ENCODE peak calls at places on chromosomes 1 and 21, in six cellular contexts. B is psoas muscle, R is spleen, E is coronary artery, X is GM12865, I is dorsolateral prefrontal cortex. F is an unnamed sample.

GRCh38 chr1:119656410-119656955 is 8.4 kb upstream of the ZNF697 start:
- DNase-seq in E (no peak), I (no peak), X (peak; percentile 27), R (no peak), B (no peak), F (no peak)

GRCh38 chr1:8754993-8755392 is 62.4 kb downstream of the RERE start:
- DNase-seq in I (no peak), B (no peak), E (no peak), R (no peak), X (no peak), F (no peak)

GRCh38 chr1:15153842-15154479 is 414 bp downstream of the TMEM51 start:
- DNase-seq in E (no peak), X (no peak), I (peak; percentile 27), R (peak; percentile 81), B (peak; percentile 66), F (peak; percentile 62)

GRCh38 chr21:44998086-44998620 is 58.3 kb downstream of the SLX9 start:
- DNase-seq in E (no peak), I (no peak), R (no peak), B (peak; percentile 9), X (no peak), F (no peak)

GRCh38 chr21:41164981-41165650 is 2.8 kb upstream of the BACE2 start:
- DNase-seq in X (no peak), I (no peak), E (no peak), R (no peak), B (peak; percentile 56), F (no peak)

GRCh38 chr1:162892916-162893714 is 32.1 kb upstream of the CCDC190 start:
- DNase-seq in E (no peak), R (no peak), B (no peak), X (no peak), I (no peak), F (peak; percentile 84)

GRCh38 chr1:246005067-246005466 is 502.0 kb downstream of the SMYD3 start:
- DNase-seq in E (no peak), B (no peak), X (no peak), R (no peak), I (no peak), F (peak; percentile 97)

GRCh38 chr1:154488942-154489341 is 13.1 kb upstream of the TDRD10 start:
- DNase-seq in R (no peak), I (no peak), B (no peak), E (no peak), X (no peak), F (no peak)

GRCh38 chr1:69513621-69514020 is 54.1 kb upstream of the LRRC7 start:
- DNase-seq in E (no peak), R (no peak), B (no peak), X (no peak), I (no peak), F (peak; percentile 54)

GRCh38 chr1:174815036-174815435 is 184.7 kb upstream of the CACYBP start:
- DNase-seq in I (no peak), B (no peak), E (no peak), R (no peak), X (peak; percentile 46), F (peak; percentile 12)

GRCh38 chr1:197902131-197902453 is 338 bp upstream of the C1orf53 start:
- DNase-seq in B (no peak), X (no peak), I (no peak), R (no peak), E (no peak), F (no peak)

GRCh38 chr1:48026275-48026674 is 29.1 kb upstream of the TRABD2B start:
- DNase-seq in R (no peak), B (no peak), E (no peak), X (no peak), I (no peak), F (peak; percentile 97)

GRCh38 chr1:211013346-211014240 is 120.4 kb downstream of the KCNH1 start:
- DNase-seq in I (no peak), E (no peak), X (no peak), R (no peak), B (no peak), F (no peak)

GRCh38 chr1:21536223-21536622 is 27.0 kb downstream of the ALPL start:
- DNase-seq in I (no peak), E (no peak), B (no peak), X (no peak), R (no peak), F (peak; percentile 31)

GRCh38 chr1:3453891-3454810 is at the start of gene ARHGEF16:
- DNase-seq in R (no peak), I (no peak), X (no peak), B (peak; percentile 60), E (no peak), F (peak; percentile 44)

GRCh38 chr21:38913120-38913975 is 107.6 kb downstream of the ETS2 start:
- DNase-seq in X (no peak), R (peak; percentile 85), I (no peak), B (peak; percentile 83), E (peak; percentile 89), F (peak; percentile 70)

GRCh38 chr1:94660994-94661393 is 119.4 kb upstream of the F3 start:
- DNase-seq in E (no peak), B (no peak), R (no peak), X (no peak), I (no peak), F (no peak)

GRCh38 chr1:119613769-119614358 is 34.2 kb downstream of the ZNF697 start:
- DNase-seq in I (peak; percentile 72), R (peak; percentile 82), E (peak; percentile 86), X (peak; percentile 91), B (peak; percentile 79), F (peak; percentile 93)

GRCh38 chr1:194707074-194707473 is 1520.7 kb upstream of the B3GALT2 start:
- DNase-seq in B (no peak), I (no peak), E (no peak), X (no peak), R (no peak), F (no peak)

GRCh38 chr1:76145332-76145731 is 70.8 kb downstream of the ST6GALNAC3 start:
- DNase-seq in X (no peak), E (no peak), I (no peak), B (no peak), R (no peak), F (no peak)

GRCh38 chr1:186502087-186502486 is 41.2 kb upstream of the PDC start:
- DNase-seq in B (no peak), R (no peak), I (no peak), X (no peak), E (no peak), F (no peak)

GRCh38 chr1:59020151-59020997 is 236.5 kb upstream of the JUN start:
- DNase-seq in X (peak; percentile 91), E (no peak), I (no peak), B (peak; percentile 58), R (peak; percentile 84), F (peak; percentile 86)

GRCh38 chr1:66371233-66372005 is 162.5 kb upstream of the SGIP1 start:
- DNase-seq in B (no peak), E (no peak), R (no peak), X (peak; percentile 74), I (no peak), F (peak; percentile 85)
- H3K4me3 ChIP-seq in B (no peak overlapping the region), E (no peak overlapping the region), R (no peak overlapping the region), X (peak overlapping the region; percentile 1), I (no peak overlapping the region), F (no peak overlapping the region)

DNA sequence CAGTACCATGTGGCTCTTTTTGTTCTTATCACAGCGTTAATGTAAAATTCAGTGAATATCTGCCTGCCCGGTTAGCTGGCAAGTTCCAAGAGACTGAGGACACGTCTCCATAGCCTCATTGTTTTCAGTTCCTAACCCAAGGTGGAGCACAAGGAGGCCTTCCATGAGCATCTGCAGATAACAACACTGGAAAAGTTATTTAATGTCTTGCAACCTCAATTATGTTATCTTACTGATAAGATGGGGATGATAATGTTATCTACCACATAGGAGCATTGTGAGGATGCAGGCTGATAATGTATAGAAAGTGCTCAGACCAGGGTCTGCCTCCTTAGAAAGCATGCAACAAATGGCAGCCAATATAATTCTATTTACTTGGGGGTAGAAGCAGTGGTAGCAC is 109.6 kb upstream of the DNAH14 start:
- DNase-seq in I (no peak), X (no peak), B (no peak), R (no peak), E (no peak), F (no peak)
- TF ChIP-seq CTCF in I (no peak), X (no peak), B (no peak), R (no peak), E (no peak), F (no peak)

DNA sequence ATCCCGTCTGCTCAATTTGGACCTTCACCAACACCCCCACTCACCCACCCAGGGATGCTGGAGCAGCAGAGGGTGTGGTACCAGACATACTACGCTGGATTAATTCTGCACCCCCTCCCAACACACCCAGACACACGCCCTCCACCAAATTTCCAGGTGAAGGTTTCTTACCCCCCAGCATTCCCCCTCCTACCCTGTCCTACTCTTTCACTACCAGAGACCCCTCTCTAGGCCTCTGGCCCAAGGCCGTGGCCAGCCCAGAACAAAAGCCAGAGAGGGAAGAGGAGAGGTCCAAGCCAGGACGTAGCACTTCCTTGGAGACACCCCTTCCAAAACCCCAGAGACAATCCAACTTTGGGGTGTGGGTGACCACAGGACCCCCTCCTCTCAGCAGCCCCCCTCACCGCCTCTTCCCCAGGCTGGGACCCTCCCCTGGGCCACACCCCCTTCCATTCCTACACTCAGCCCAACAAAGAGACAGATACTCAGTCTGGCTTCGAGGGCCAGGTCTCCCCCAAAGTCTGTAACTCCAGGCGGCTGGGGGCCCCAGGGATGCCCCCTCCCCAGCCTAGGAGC is 1.6 kb downstream of the MEX3A start:
- DNase-seq in R (no peak), I (no peak), B (no peak), E (no peak), X (no peak), F (no peak)
- H3K4me3 ChIP-seq in R (no peak overlapping the region), I (no peak overlapping the region), B (no peak overlapping the region), E (no peak overlapping the region), X (no peak overlapping the region), F (peak overlapping the region; percentile 80)

DNA sequence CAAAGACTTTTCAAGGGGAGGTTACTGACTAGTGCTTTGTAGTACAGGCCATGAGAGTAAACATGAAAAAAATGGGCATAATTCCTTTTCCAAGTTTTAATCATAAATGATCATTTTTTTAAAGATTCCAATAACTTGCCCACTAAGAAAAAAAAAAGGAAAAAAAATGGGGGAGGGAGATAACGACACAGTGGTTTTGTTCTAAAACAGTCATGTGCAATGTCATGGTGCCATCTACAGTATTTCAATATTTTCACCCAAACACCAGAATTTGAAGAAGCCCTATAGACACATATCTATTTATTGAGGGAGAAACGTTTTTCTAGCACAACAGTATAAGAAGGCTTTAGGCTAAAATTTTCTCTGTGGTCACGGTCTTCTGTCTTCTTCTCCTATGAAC is 250.2 kb downstream of the LTN1 start:
- DNase-seq in I (no peak), E (no peak), R (no peak), B (no peak), X (no peak), F (peak; percentile 60)
- TF ChIP-seq CTCF in I (peak; percentile 18), E (no peak), R (no peak), B (peak; percentile 14), X (no peak), F (peak; percentile 24)

GRCh38 chr1:234250747-234251146 is 122.5 kb upstream of the COA6 start:
- DNase-seq in B (no peak), I (no peak), R (no peak), E (peak; percentile 8), X (no peak), F (no peak)
- H3K4me3 ChIP-seq in B (no peak overlapping the region), I (no peak overlapping the region), R (no peak overlapping the region), E (no peak overlapping the region), X (no peak overlapping the region), F (no peak overlapping the region)

DNA sequence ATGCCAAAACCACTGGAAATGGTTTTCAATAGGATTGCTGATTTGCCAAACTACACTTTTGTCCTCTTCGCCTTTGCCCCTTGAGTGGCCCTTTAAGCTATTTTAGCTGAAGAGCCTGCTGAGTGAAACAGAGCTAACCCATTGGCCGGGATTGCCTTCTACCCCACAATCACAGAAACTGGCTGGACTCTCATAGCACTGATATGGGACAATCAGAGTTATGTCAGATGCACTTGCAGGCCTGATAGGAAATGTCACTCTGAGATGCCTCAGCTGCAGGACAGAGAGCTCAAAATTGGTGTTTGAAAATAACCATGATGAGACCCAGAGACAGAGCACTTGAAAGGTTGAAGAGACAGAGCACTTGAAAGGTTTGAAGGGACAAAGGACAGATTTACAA is 354.4 kb downstream of the BRINP2 start:
- DNase-seq in E (no peak), I (no peak), X (no peak), R (no peak), B (no peak), F (no peak)
- TF ChIP-seq CTCF in E (no peak), I (no peak), X (no peak), R (no peak), B (no peak), F (no peak)